ENCODE peak calls at places on chromosomes 4 and X, in ten cellular contexts. T is HCT116, B is cardiac muscle cell, J is tibial nerve, R is heart right ventricle, V is astrocyte, S is endodermal cell, Y is aorta, X is fibroblast of lung, I is epithelial cell of prostate. G is an unnamed sample.

GRCh38 chr4:10102193-10102980 is 14.2 kb downstream of the WDR1 start:
- DNase-seq in J (no peak), V (no peak), R (no peak), I (no peak), T (no peak), S (no peak), X (no peak), B (no peak), Y (no peak), G (no peak)

GRCh38 chr4:110480031-110480549 is 4.1 kb downstream of the ENPEP start:
- DNase-seq in T (no peak), J (no peak), X (peak; percentile 99), I (no peak), R (peak; percentile 11), V (peak; percentile 96), Y (no peak), B (peak; percentile 96), S (no peak), G (no peak)

GRCh38 chr4:185304944-185305690 is 90.6 kb downstream of the LRP2BP start:
- DNase-seq in X (peak; percentile 45), J (no peak), I (no peak), V (no peak), Y (no peak), R (peak; percentile 13), S (peak; percentile 86), B (peak; percentile 25), T (no peak), G (no peak)

GRCh38 chr4:121711263-121712000 is 14.7 kb upstream of the ANXA5 start:
- DNase-seq in Y (peak; percentile 92), V (peak; percentile 95), S (peak; percentile 97), J (peak; percentile 77), X (peak; percentile 96), T (peak; percentile 77), B (peak; percentile 97), R (peak; percentile 91), I (no peak), G (peak; percentile 19)

GRCh38 chrX:15674899-15675489 is 10.4 kb upstream of the CLTRN start:
- DNase-seq in V (peak; percentile 92), I (peak; percentile 60), X (peak; percentile 91), Y (peak; percentile 95), S (peak; percentile 91), R (peak; percentile 81), B (peak; percentile 91), T (peak; percentile 80), J (peak; percentile 79), G (peak; percentile 83)

GRCh38 chr4:141912831-141913230 is 276.4 kb downstream of the IL15 start:
- DNase-seq in V (no peak), Y (no peak), J (peak; percentile 26), X (peak; percentile 10), R (no peak), I (no peak), T (no peak), B (peak; percentile 50), S (no peak), G (no peak)

GRCh38 chr4:55358668-55359067 is 12.6 kb downstream of the SRD5A3 start:
- DNase-seq in Y (no peak), T (peak; percentile 50), R (no peak), X (peak; percentile 84), I (peak; percentile 73), S (no peak), J (no peak), B (peak; percentile 71), V (peak; percentile 80), G (no peak)

GRCh38 chrX:15946783-15947550 is 92.4 kb upstream of the AP1S2 start:
- DNase-seq in V (peak; percentile 77), S (peak; percentile 60), B (peak; percentile 75), J (no peak), Y (no peak), I (peak; percentile 50), X (peak; percentile 80), T (no peak), R (no peak), G (no peak)

GRCh38 chr4:8266508-8266907 is 3.0 kb upstream of the HTRA3 start:
- DNase-seq in T (no peak), B (peak; percentile 44), X (no peak), S (no peak), Y (no peak), I (no peak), R (no peak), J (no peak), V (no peak), G (no peak)

DNA sequence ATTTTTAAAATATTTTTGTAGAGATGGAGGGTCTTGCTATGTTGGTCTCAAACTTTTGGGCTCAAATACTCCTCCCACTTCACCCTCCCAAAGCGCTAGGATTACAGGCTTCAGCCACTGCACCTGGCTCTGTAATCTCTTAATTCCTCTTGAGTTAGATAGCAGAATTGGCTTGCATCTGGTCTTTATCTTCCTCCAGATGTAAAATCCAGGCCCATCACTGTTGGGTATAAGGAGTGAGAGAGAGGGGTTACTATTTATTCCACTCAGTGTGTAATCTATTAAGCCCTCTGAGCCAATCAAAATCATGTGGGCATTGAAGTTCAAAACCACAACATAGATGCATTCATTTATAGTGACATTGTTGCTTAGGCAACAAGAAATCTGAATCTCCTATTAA is 33.9 kb downstream of the ANK2 start:
- DNase-seq in R (no peak), X (no peak), V (no peak), I (no peak), T (no peak), S (no peak), Y (no peak), J (no peak), B (no peak), G (no peak)
- H3K27ac ChIP-seq in R (no peak overlapping the region), X (no peak overlapping the region), V (no peak overlapping the region), I (no peak overlapping the region), T (no peak overlapping the region), S (no peak overlapping the region), Y (no peak overlapping the region), J (no peak overlapping the region), B (no peak overlapping the region), G (no peak overlapping the region)

GRCh38 chr4:71011451-71011850 is 18.0 kb downstream of the DCK start:
- DNase-seq in T (no peak), J (no peak), I (no peak), S (no peak), Y (no peak), X (no peak), V (no peak), B (no peak), R (no peak), G (no peak)

GRCh38 chr4:71009091-71009490 is 15.6 kb downstream of the DCK start:
- DNase-seq in S (no peak), J (no peak), V (peak; percentile 51), Y (no peak), R (no peak), B (no peak), X (no peak), T (no peak), I (no peak), G (no peak)

GRCh38 chr4:71004281-71004851 is 10.9 kb downstream of the DCK start:
- DNase-seq in S (peak; percentile 71), B (no peak), V (no peak), I (no peak), J (no peak), X (no peak), R (no peak), Y (no peak), T (no peak), G (no peak)

GRCh38 chr4:71009796-71010588 is 16.5 kb downstream of the DCK start:
- DNase-seq in J (no peak), V (peak; percentile 25), R (no peak), I (no peak), T (peak; percentile 39), B (peak; percentile 65), S (no peak), X (peak; percentile 70), Y (no peak), G (no peak)

DNA sequence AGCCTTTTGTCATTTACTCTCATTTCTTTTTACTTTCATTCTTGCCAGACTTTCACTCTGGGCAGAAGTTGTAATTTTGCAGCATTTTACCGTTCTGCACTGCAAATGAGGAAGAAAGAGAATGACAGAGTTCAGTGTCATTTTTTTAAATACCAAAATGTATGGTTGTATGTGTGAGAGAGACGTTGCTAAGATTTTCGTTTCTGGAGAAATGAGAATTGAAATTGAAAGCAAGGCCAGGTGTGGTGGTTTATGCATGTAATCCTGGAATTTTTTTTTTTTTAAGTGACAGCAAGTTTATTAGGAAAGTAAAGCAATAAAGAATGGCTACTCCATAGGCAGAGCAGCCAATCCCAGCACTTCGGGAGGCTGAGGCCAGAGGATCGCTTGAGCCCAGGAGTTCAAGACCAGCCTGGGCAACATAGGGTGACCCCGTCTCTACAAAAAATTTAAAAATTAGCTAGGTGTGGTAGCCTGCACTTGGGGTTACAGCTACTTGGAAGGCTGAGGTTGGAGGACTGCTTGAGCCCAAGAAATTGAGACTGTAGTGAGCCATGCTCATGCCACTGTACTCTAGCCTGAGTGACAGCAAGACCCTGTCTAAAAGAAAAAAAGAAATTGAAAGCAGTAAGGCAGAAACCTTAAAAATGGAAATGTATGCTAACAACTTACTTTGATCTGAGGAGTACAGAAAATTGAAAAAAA is 12.9 kb downstream of the DCK start:
- DNase-seq in B (no peak), R (no peak), X (no peak), J (no peak), S (no peak), T (no peak), I (no peak), V (no peak), Y (no peak), G (no peak)
- H3K27ac ChIP-seq in B (no peak overlapping the region), R (no peak overlapping the region), X (no peak overlapping the region), J (no peak overlapping the region), S (no peak overlapping the region), T (no peak overlapping the region), I (no peak overlapping the region), V (no peak overlapping the region), Y (no peak overlapping the region), G (no peak overlapping the region)

GRCh38 chr4:42397635-42398447 is 553 bp downstream of the SHISA3 start:
- DNase-seq in R (no peak), Y (peak; percentile 50), B (peak; percentile 49), I (no peak), T (no peak), V (peak; percentile 17), X (peak; percentile 45), J (no peak), S (peak; percentile 83), G (no peak)

GRCh38 chr4:42396361-42397255 is 680 bp upstream of the SHISA3 start:
- DNase-seq in Y (no peak), S (peak; percentile 61), R (no peak), B (peak; percentile 45), X (no peak), J (no peak), V (no peak), T (no peak), I (no peak), G (no peak)

GRCh38 chr4:42399393-42399792 is 2.1 kb downstream of the SHISA3 start:
- DNase-seq in X (no peak), J (no peak), T (no peak), S (peak; percentile 78), B (peak; percentile 14), Y (no peak), V (no peak), R (no peak), I (no peak), G (no peak)

GRCh38 chr4:42397256-42397634 is at the start of gene SHISA3:
- DNase-seq in J (peak; percentile 19), T (no peak), I (no peak), S (peak; percentile 86), Y (peak; percentile 51), V (no peak), X (peak; percentile 32), B (peak; percentile 65), R (peak; percentile 14), G (no peak)

GRCh38 chr4:42398448-42399355 is 1.4 kb downstream of the SHISA3 start:
- DNase-seq in Y (peak; percentile 48), B (peak; percentile 13), R (no peak), X (no peak), S (peak; percentile 84), V (no peak), T (no peak), I (no peak), J (peak; percentile 16), G (no peak)
- H3K27ac ChIP-seq in Y (no peak overlapping the region), B (no peak overlapping the region), R (no peak overlapping the region), X (no peak overlapping the region), S (no peak overlapping the region), V (no peak overlapping the region), T (no peak overlapping the region), I (no peak overlapping the region), J (peak overlapping the region; percentile 80), G (no peak overlapping the region)

GRCh38 chr4:158824425-158825274 is 55.8 kb downstream of the FNIP2 start:
- DNase-seq in V (peak; percentile 88), Y (no peak), J (no peak), T (no peak), R (no peak), S (no peak), B (peak; percentile 59), I (no peak), X (peak; percentile 21), G (no peak)
- H3K27ac ChIP-seq in V (peak overlapping the region; percentile 57), Y (peak overlapping the region; percentile 76), J (peak overlapping the region; percentile 52), T (no peak overlapping the region), R (peak overlapping the region; percentile 68), S (no peak overlapping the region), B (peak overlapping the region; percentile 87), I (peak overlapping the region; percentile 53), X (no peak overlapping the region), G (no peak overlapping the region)